ENCODE peak calls at places on chromosomes 5 and 9, in six cellular contexts. U is AG10803, Q is Peyer's patch, V is mesenchymal stem cell, B is tibial artery, D is fibroblast of lung. C is an unnamed sample.

GRCh38 chr5:155343468-155343867 is 329.9 kb downstream of the KIF4B start:
- DNase-seq in U (no peak), Q (no peak), V (no peak), B (no peak), D (no peak), C (peak)

GRCh38 chr5:76710991-76711390 is 4.9 kb upstream of the F2R start:
- DNase-seq in U (peak), Q (no peak), V (peak), B (no peak), D (peak), C (no peak)

GRCh38 chr5:126938461-126938860 is 91.9 kb downstream of the MARCHF3 start:
- DNase-seq in U (peak), Q (no peak), V (peak), B (no peak), D (peak), C (no peak)

GRCh38 chr9:111036068-111036789 is 2.0 kb downstream of the LPAR1 start:
- DNase-seq in U (peak), Q (peak), V (peak), B (peak), D (peak), C (peak)

GRCh38 chr9:96818535-96818934 is 35.8 kb downstream of the ZNF782 start:
- DNase-seq in U (no peak), Q (no peak), V (peak), B (no peak), D (no peak), C (peak)

GRCh38 chr5:395156-395920 is 47.6 kb upstream of the EXOC3 start:
- DNase-seq in U (peak), Q (peak), V (peak), B (no peak), D (peak), C (peak)

GRCh38 chr5:133361922-133362321 is 250.4 kb downstream of the FSTL4 start:
- DNase-seq in U (no peak), Q (no peak), V (no peak), B (no peak), D (no peak), C (no peak)

GRCh38 chr5:146327471-146327870 is 11.2 kb upstream of the POU4F3 start:
- DNase-seq in U (no peak), Q (no peak), V (no peak), B (no peak), D (no peak), C (no peak)

GRCh38 chr5:160441352-160441781 is 19.7 kb downstream of the PTTG1 start:
- DNase-seq in U (no peak), Q (no peak), V (no peak), B (no peak), D (peak), C (no peak)

GRCh38 chr5:68378204-68378830 is 162.8 kb downstream of the PIK3R1 start:
- DNase-seq in U (no peak), Q (peak), V (no peak), B (no peak), D (no peak), C (no peak)

GRCh38 chr5:38925154-38925925 is 79.5 kb downstream of the OSMR start:
- DNase-seq in U (peak), Q (no peak), V (peak), B (no peak), D (peak), C (peak)

GRCh38 chr5:159106193-159106568 is 6.5 kb upstream of the EBF1 start:
- DNase-seq in U (peak), Q (no peak), V (no peak), B (no peak), D (no peak), C (no peak)

GRCh38 chr5:62824936-62825335 is 246.3 kb downstream of the LRRC70 start:
- DNase-seq in U (no peak), Q (no peak), V (no peak), B (no peak), D (no peak), C (no peak)

GRCh38 chr5:132770476-132771159 is 6.4 kb downstream of the SEPTIN8 start:
- DNase-seq in U (peak), Q (peak), V (no peak), B (peak), D (no peak), C (peak)

GRCh38 chr5:385321-385720 is 57.7 kb upstream of the EXOC3 start:
- DNase-seq in U (no peak), Q (no peak), V (no peak), B (no peak), D (no peak), C (no peak)

GRCh38 chr5:126645132-126645531 is 44.4 kb downstream of the PHAX start:
- DNase-seq in U (no peak), Q (no peak), V (no peak), B (no peak), D (no peak), C (no peak)

GRCh38 chr9:4934976-4935672 is 49.9 kb upstream of the JAK2 start:
- DNase-seq in U (peak), Q (no peak), V (no peak), B (no peak), D (peak), C (no peak)

GRCh38 chr5:111722016-111722591 is 34.9 kb downstream of the NREP start:
- DNase-seq in U (peak), Q (no peak), V (peak), B (no peak), D (no peak), C (no peak)

GRCh38 chr5:16791036-16791705 is 144.9 kb downstream of the MYO10 start:
- DNase-seq in U (peak), Q (no peak), V (peak), B (no peak), D (peak), C (peak)

GRCh38 chr9:98351370-98351769 is 95.9 kb upstream of the TBC1D2 start:
- DNase-seq in U (no peak), Q (no peak), V (no peak), B (no peak), D (no peak), C (no peak)

GRCh38 chr9:76895186-76895585 is 10.7 kb downstream of the PRUNE2 start:
- DNase-seq in U (no peak), Q (no peak), V (no peak), B (no peak), D (peak), C (no peak)

GRCh38 chr5:82405166-82405565 is 127.0 kb upstream of the RPS23 start:
- DNase-seq in U (peak), Q (no peak), V (peak), B (no peak), D (peak), C (no peak)

GRCh38 chr5:143850050-143850713 is 38.2 kb downstream of the HMHB1 start:
- DNase-seq in U (peak), Q (no peak), V (no peak), B (no peak), D (no peak), C (no peak)

GRCh38 chr5:78508231-78508765 is 140.3 kb downstream of the LHFPL2 start:
- DNase-seq in U (peak), Q (no peak), V (peak), B (no peak), D (peak), C (peak)

GRCh38 chr9:125561497-125562148 is 145.4 kb downstream of the MAPKAP1 start:
- DNase-seq in U (no peak), Q (no peak), V (no peak), B (no peak), D (no peak), C (no peak)

GRCh38 chr9:20584968-20585643 is 37.2 kb downstream of the MLLT3 start:
- DNase-seq in U (no peak), Q (no peak), V (no peak), B (no peak), D (no peak), C (no peak)

GRCh38 chr9:127898433-127899199 is 787 bp downstream of the ST6GALNAC6 start:
- DNase-seq in U (peak), Q (no peak), V (peak), B (peak), D (peak), C (no peak)

GRCh38 chr9:134895103-134895502 is 14.5 kb downstream of the FCN2 start:
- DNase-seq in U (no peak), Q (peak), V (no peak), B (peak), D (peak), C (no peak)

GRCh38 chr5:148933903-148934432 is 107.6 kb downstream of the ADRB2 start:
- DNase-seq in U (no peak), Q (no peak), V (no peak), B (no peak), D (no peak), C (no peak)

GRCh38 chr5:107630184-107630583 is 40.6 kb downstream of the EFNA5 start:
- DNase-seq in U (no peak), Q (no peak), V (no peak), B (no peak), D (no peak), C (no peak)

GRCh38 chr9:124697326-124698200 is 73.5 kb downstream of the NR6A1 start:
- DNase-seq in U (peak), Q (no peak), V (peak), B (no peak), D (peak), C (peak)

GRCh38 chr9:16191237-16191636 is 638.4 kb downstream of the CCDC171 start:
- DNase-seq in U (no peak), Q (no peak), V (peak), B (no peak), D (no peak), C (no peak)

GRCh38 chr5:35842856-35843255 is 13.8 kb upstream of the IL7R start:
- DNase-seq in U (no peak), Q (no peak), V (no peak), B (no peak), D (no peak), C (peak)

GRCh38 chr9:128390150-128390812 is 19.1 kb downstream of the URM1 start:
- DNase-seq in U (no peak), Q (no peak), V (no peak), B (no peak), D (no peak), C (no peak)

GRCh38 chr9:133201424-133202144 is 7.5 kb downstream of the OBP2B start:
- DNase-seq in U (no peak), Q (no peak), V (no peak), B (no peak), D (no peak), C (no peak)

GRCh38 chr5:404666-405241 is 38.2 kb upstream of the EXOC3 start:
- DNase-seq in U (no peak), Q (no peak), V (no peak), B (no peak), D (no peak), C (no peak)

GRCh38 chr9:18611946-18612345 is 138.0 kb downstream of the ADAMTSL1 start:
- DNase-seq in U (no peak), Q (no peak), V (no peak), B (no peak), D (no peak), C (peak)

GRCh38 chr5:98443916-98444315 is 329.5 kb upstream of the RGMB start:
- DNase-seq in U (peak), Q (no peak), V (no peak), B (no peak), D (peak), C (no peak)

GRCh38 chr5:80125962-80126480 is 90.9 kb downstream of the THBS4 start:
- DNase-seq in U (peak), Q (no peak), V (peak), B (no peak), D (peak), C (no peak)

GRCh38 chr9:116193636-116194035 is 40.0 kb downstream of the PAPPA start:
- DNase-seq in U (peak), Q (no peak), V (peak), B (no peak), D (peak), C (no peak)

DNA sequence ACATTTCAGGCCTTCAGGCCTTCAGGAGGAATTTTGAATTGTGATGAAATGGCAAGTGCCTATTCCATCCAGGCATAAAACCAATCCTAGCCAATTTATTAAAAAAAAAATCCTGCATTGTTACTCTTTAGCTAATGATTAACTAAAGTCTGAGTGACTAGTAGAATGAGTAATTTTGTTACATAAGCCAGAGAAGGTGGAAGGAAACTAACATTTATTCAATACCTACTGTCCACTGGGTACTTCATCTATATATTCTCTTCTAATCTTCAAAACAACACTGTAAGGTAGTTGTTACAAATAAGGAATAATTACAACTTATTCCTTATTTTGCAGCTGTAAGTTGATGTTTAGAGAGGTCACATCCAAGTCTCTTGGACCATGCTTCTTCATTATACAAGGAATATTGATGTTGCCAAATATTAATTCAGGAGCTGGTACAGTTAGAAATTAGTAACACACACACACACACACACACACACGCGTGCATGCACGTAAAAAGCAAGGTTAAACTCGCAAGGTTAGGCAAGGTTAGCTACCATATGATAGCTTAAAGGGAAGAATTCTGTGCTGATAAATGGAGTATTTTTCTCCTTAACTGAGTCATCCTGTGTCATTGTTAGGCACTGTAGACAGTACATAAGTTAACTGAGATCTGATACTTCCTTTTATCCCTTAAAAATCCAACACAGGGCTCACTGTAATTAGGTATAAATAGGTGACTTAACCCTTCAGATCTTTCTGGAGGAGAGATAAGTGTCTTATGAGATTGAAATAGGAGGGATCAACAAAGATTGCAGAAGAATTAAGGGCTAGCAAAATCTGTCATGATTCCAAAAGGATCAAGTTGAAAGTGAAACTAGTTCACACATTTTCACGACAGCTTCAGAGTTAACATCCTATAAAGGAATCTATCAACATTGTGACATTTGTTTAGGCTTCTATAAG is 596.9 kb downstream of the PDE4D start:
- DNase-seq in U (peak), Q (no peak), V (peak), B (no peak), D (peak), C (no peak)
- H3K4me3 ChIP-seq in U (peak), Q (no peak), V (peak), B (peak), D (peak), C (no peak)

GRCh38 chr9:129671065-129671464 is 5.6 kb downstream of the PRRX2 start:
- DNase-seq in U (no peak), Q (no peak), V (no peak), B (no peak), D (no peak), C (no peak)
- H3K4me3 ChIP-seq in U (peak), Q (no peak), V (no peak), B (no peak), D (no peak), C (no peak)

DNA sequence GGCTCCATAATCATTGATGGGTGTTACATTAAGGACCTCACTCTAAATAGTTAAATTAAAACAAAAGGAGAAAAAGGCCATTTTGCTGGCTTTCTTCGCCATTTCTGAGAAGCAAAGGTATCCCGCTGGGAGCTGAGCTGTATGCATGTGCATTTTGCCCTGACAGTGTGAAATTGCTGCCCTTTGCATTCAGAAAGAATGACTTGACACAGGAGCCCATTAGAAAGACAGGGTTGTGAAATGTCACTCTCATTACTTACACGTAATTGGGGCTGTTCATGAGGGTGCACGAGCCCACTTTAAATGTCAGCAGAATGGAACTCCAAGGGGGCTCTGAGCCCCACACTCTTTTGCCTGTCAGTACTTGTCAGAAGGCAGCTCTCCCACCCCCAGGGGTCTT is 85.0 kb downstream of the SEMA4D start:
- DNase-seq in U (no peak), Q (no peak), V (no peak), B (no peak), D (no peak), C (peak)
- H3K4me3 ChIP-seq in U (no peak), Q (no peak), V (no peak), B (no peak), D (no peak), C (no peak)

GRCh38 chr5:134527961-134528424 is 2.5 kb downstream of the JADE2 start:
- DNase-seq in U (no peak), Q (no peak), V (no peak), B (no peak), D (no peak), C (no peak)
- H3K4me3 ChIP-seq in U (peak), Q (peak), V (peak), B (peak), D (peak), C (peak)

DNA sequence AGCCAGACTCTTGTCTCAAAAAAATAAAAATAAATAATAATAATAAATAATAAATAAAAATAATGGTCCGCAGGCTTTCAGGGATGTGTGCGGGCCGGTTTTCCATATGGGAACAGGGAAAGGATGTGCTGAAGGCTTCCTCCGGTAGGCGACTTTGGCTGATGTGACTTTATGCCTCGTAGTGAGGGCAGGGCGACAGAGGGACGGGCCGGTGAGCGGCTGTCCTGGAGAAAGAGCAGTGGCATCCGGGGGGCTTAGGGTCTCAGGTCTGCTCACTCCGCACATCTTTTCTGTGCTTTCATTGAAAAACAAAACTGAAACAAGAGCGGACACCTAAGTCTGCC is 811 bp upstream of the PRRX2 start:
- DNase-seq in U (no peak), Q (no peak), V (no peak), B (no peak), D (no peak), C (peak)
- H3K4me3 ChIP-seq in U (peak), Q (peak), V (peak), B (peak), D (no peak), C (no peak)

GRCh38 chr5:177367981-177368960 is 10.5 kb downstream of the RGS14 start:
- DNase-seq in U (no peak), Q (no peak), V (no peak), B (no peak), D (no peak), C (no peak)
- H3K4me3 ChIP-seq in U (no peak), Q (no peak), V (no peak), B (peak), D (no peak), C (no peak)